ENCODE peak calls at places on chromosomes 7 and 10, in six cellular contexts. One of them, this sample, is unnamed.

GRCh38 chr7:32500922-32501341 is 5.6 kb downstream of the AVL9 start:
- DNase-seq in SK-N-SH: no peak
- DNase-seq in upper lobe of left lung: no peak
- DNase-seq in endodermal cell: no peak
- DNase-seq in tibial nerve: no peak
- DNase-seq in astrocyte: peak; percentile 72
- DNase-seq in this sample: no peak

GRCh38 chr7:127705461-127705959 is 53.5 kb downstream of the SND1 start:
- DNase-seq in SK-N-SH: no peak
- DNase-seq in upper lobe of left lung: no peak
- DNase-seq in endodermal cell: no peak
- DNase-seq in tibial nerve: no peak
- DNase-seq in astrocyte: peak; percentile 11
- DNase-seq in this sample: no peak

GRCh38 chr10:70227548-70228320 is 5.5 kb downstream of the PPA1 start:
- DNase-seq in upper lobe of left lung: no peak
- DNase-seq in tibial nerve: no peak
- DNase-seq in endodermal cell: no peak
- DNase-seq in astrocyte: no peak
- DNase-seq in SK-N-SH: no peak
- DNase-seq in this sample: no peak

GRCh38 chr7:112985377-112985987 is 101.1 kb downstream of the GPR85 start:
- DNase-seq in astrocyte: peak; percentile 58
- DNase-seq in endodermal cell: peak; percentile 49
- DNase-seq in tibial nerve: no peak
- DNase-seq in upper lobe of left lung: no peak
- DNase-seq in SK-N-SH: no peak
- DNase-seq in this sample: no peak

GRCh38 chr7:91182819-91183405 is 81.3 kb upstream of the FZD1 start:
- DNase-seq in tibial nerve: no peak
- DNase-seq in astrocyte: peak; percentile 98
- DNase-seq in upper lobe of left lung: no peak
- DNase-seq in endodermal cell: no peak
- DNase-seq in SK-N-SH: no peak
- DNase-seq in this sample: no peak

GRCh38 chr7:15068324-15068723 is 165.8 kb upstream of the DGKB start:
- DNase-seq in SK-N-SH: no peak
- DNase-seq in upper lobe of left lung: no peak
- DNase-seq in endodermal cell: no peak
- DNase-seq in tibial nerve: no peak
- DNase-seq in astrocyte: no peak
- DNase-seq in this sample: no peak

GRCh38 chr10:42979181-42979580 is 97.7 kb upstream of the RET start:
- DNase-seq in SK-N-SH: peak; percentile 56
- DNase-seq in tibial nerve: no peak
- DNase-seq in upper lobe of left lung: no peak
- DNase-seq in endodermal cell: peak; percentile 43
- DNase-seq in astrocyte: no peak
- DNase-seq in this sample: peak; percentile 27

GRCh38 chr10:29411666-29412335 is 122.9 kb downstream of the LYZL1 start:
- DNase-seq in astrocyte: no peak
- DNase-seq in SK-N-SH: no peak
- DNase-seq in endodermal cell: no peak
- DNase-seq in tibial nerve: no peak
- DNase-seq in upper lobe of left lung: no peak
- DNase-seq in this sample: no peak

GRCh38 chr7:80830000-80830399 is 88.9 kb downstream of the SEMA3C start:
- DNase-seq in endodermal cell: no peak
- DNase-seq in SK-N-SH: no peak
- DNase-seq in tibial nerve: no peak
- DNase-seq in upper lobe of left lung: no peak
- DNase-seq in astrocyte: no peak
- DNase-seq in this sample: no peak

GRCh38 chr7:44076101-44076895 is 6.0 kb downstream of the POLM start:
- DNase-seq in tibial nerve: no peak
- DNase-seq in astrocyte: no peak
- DNase-seq in endodermal cell: no peak
- DNase-seq in SK-N-SH: no peak
- DNase-seq in upper lobe of left lung: no peak
- DNase-seq in this sample: no peak

GRCh38 chr7:64888901-64889685 is 14.0 kb upstream of the ZNF273 start:
- DNase-seq in astrocyte: no peak
- DNase-seq in upper lobe of left lung: peak; percentile 87
- DNase-seq in tibial nerve: no peak
- DNase-seq in SK-N-SH: peak; percentile 31
- DNase-seq in endodermal cell: peak; percentile 57
- DNase-seq in this sample: no peak

GRCh38 chr10:47297796-47298540 is 2.0 kb upstream of the GDF10 start:
- DNase-seq in endodermal cell: no peak
- DNase-seq in tibial nerve: no peak
- DNase-seq in upper lobe of left lung: no peak
- DNase-seq in astrocyte: no peak
- DNase-seq in SK-N-SH: no peak
- DNase-seq in this sample: no peak

GRCh38 chr7:4998830-4999768 is 40.1 kb upstream of the MMD2 start:
- DNase-seq in upper lobe of left lung: no peak
- DNase-seq in astrocyte: no peak
- DNase-seq in endodermal cell: no peak
- DNase-seq in tibial nerve: no peak
- DNase-seq in SK-N-SH: no peak
- DNase-seq in this sample: no peak

GRCh38 chr7:4996696-4997222 is 37.8 kb upstream of the MMD2 start:
- DNase-seq in astrocyte: no peak
- DNase-seq in tibial nerve: no peak
- DNase-seq in upper lobe of left lung: no peak
- DNase-seq in endodermal cell: peak; percentile 61
- DNase-seq in SK-N-SH: no peak
- DNase-seq in this sample: no peak

GRCh38 chr7:4998244-4998643 is 39.3 kb upstream of the MMD2 start:
- DNase-seq in tibial nerve: no peak
- DNase-seq in endodermal cell: no peak
- DNase-seq in upper lobe of left lung: no peak
- DNase-seq in astrocyte: no peak
- DNase-seq in SK-N-SH: no peak
- DNase-seq in this sample: no peak

GRCh38 chr7:4995429-4995969 is 36.5 kb upstream of the MMD2 start:
- DNase-seq in SK-N-SH: no peak
- DNase-seq in astrocyte: no peak
- DNase-seq in tibial nerve: no peak
- DNase-seq in endodermal cell: no peak
- DNase-seq in upper lobe of left lung: no peak
- DNase-seq in this sample: no peak

GRCh38 chr7:4993471-4993870 is 34.5 kb upstream of the MMD2 start:
- DNase-seq in tibial nerve: no peak
- DNase-seq in SK-N-SH: no peak
- DNase-seq in endodermal cell: no peak
- DNase-seq in astrocyte: no peak
- DNase-seq in upper lobe of left lung: no peak
- DNase-seq in this sample: no peak
- H3K36me3 ChIP-seq in tibial nerve: no peaks in the 10 kb centered on the region
- H3K36me3 ChIP-seq in SK-N-SH: peaks cover 78% of the 10 kb centered on the region
- H3K36me3 ChIP-seq in endodermal cell: peaks cover 79% of the 10 kb centered on the region
- H3K36me3 ChIP-seq in astrocyte: peaks cover 15% of the 10 kb centered on the region
- H3K36me3 ChIP-seq in upper lobe of left lung: peaks cover 90% of the 10 kb centered on the region
- H3K36me3 ChIP-seq in this sample: peaks cover 91% of the 10 kb centered on the region

GRCh38 chr10:93199221-93199681 is 125.6 kb downstream of the CYP26A1 start:
- DNase-seq in upper lobe of left lung: no peak
- DNase-seq in tibial nerve: peak; percentile 46
- DNase-seq in SK-N-SH: no peak
- DNase-seq in astrocyte: peak; percentile 85
- DNase-seq in endodermal cell: peak; percentile 73
- DNase-seq in this sample: peak; percentile 41

GRCh38 chr10:93193886-93194285 is 120.2 kb downstream of the CYP26A1 start:
- DNase-seq in tibial nerve: no peak
- DNase-seq in astrocyte: no peak
- DNase-seq in SK-N-SH: no peak
- DNase-seq in upper lobe of left lung: no peak
- DNase-seq in endodermal cell: no peak
- DNase-seq in this sample: no peak

DNA sequence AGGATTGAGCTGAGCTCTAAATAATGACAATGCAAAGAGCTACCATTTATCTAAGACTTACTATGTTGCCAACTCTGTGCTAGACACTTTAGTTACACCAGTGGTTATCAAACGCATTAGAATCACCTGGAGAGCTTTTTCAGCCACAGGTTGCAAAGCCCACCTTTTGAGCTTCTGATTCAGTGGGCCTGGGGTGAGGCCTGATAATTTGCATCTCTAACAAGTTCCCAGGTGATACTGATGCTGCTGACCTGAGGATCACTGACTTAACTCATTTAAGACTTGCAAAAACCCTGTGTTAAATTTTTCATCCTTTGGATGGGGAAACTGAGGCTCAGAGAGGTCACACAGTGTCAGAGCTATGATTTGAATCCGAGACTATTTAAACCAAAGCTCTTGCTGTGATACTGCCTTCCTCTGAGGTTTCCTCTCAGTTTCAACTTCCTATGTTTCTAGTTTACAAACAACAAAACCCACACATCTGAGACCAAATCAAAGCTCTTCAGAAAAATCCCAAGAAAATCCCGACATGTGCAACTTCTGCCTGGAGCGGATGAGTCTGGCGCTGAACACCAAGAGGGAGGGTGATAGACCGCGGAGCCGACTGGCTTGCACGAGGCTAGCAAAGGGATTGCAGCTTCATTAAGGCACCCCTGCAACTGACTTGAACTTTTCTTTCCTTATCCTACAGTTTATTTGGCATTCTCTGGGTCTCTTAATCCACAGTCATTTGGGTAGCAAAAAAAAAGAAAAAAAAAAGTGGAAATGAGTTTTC is 124.9 kb downstream of the CYP26A1 start:
- DNase-seq in endodermal cell: peak; percentile 84
- DNase-seq in SK-N-SH: no peak
- DNase-seq in upper lobe of left lung: no peak
- DNase-seq in tibial nerve: no peak
- DNase-seq in astrocyte: no peak
- DNase-seq in this sample: no peak
- H3K4me3 ChIP-seq in endodermal cell: peak overlapping the region; percentile 63
- H3K4me3 ChIP-seq in SK-N-SH: no peak overlapping the region
- H3K4me3 ChIP-seq in upper lobe of left lung: peak overlapping the region; percentile 26
- H3K4me3 ChIP-seq in tibial nerve: peak overlapping the region; percentile 39
- H3K4me3 ChIP-seq in astrocyte: peak overlapping the region; percentile 47
- H3K4me3 ChIP-seq in this sample: peak overlapping the region; percentile 63

GRCh38 chr7:158698657-158699195 is 5.9 kb downstream of the NCAPG2 start:
- DNase-seq in endodermal cell: no peak
- DNase-seq in SK-N-SH: no peak
- DNase-seq in tibial nerve: no peak
- DNase-seq in upper lobe of left lung: no peak
- DNase-seq in astrocyte: no peak
- DNase-seq in this sample: no peak

GRCh38 chr7:158699341-158699740 is 5.3 kb downstream of the NCAPG2 start:
- DNase-seq in endodermal cell: no peak
- DNase-seq in upper lobe of left lung: no peak
- DNase-seq in astrocyte: no peak
- DNase-seq in SK-N-SH: no peak
- DNase-seq in tibial nerve: no peak
- DNase-seq in this sample: no peak

GRCh38 chr7:158695726-158696452 is 8.7 kb downstream of the NCAPG2 start:
- DNase-seq in endodermal cell: peak; percentile 61
- DNase-seq in tibial nerve: peak; percentile 30
- DNase-seq in astrocyte: peak; percentile 64
- DNase-seq in SK-N-SH: peak; percentile 62
- DNase-seq in upper lobe of left lung: peak; percentile 26
- DNase-seq in this sample: no peak

GRCh38 chr7:158695056-158695455 is 9.5 kb downstream of the NCAPG2 start:
- DNase-seq in astrocyte: no peak
- DNase-seq in upper lobe of left lung: no peak
- DNase-seq in tibial nerve: no peak
- DNase-seq in endodermal cell: no peak
- DNase-seq in SK-N-SH: no peak
- DNase-seq in this sample: no peak

DNA sequence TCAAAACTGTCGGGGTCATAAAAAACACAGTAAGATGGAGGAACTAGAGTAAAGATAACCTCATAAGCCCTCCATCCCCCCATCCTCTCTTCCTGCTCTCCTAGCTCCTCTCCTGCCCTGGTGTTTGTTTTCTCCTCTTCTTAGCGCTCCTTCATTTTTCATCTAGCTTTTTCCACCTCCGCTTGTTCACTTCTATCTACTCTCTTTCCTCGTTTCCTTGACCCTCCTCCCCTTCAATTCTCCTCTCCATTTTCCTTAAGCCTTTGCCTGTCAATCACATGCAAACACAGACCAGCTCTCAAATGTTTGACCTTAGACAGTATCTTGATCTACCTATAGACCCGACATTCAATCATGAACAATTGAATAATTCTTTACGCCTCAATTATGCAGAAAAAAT is 10.0 kb downstream of the NCAPG2 start:
- DNase-seq in tibial nerve: no peak
- DNase-seq in SK-N-SH: no peak
- DNase-seq in endodermal cell: no peak
- DNase-seq in astrocyte: no peak
- DNase-seq in upper lobe of left lung: no peak
- DNase-seq in this sample: no peak
- H3K36me3 ChIP-seq in tibial nerve: no peaks in the 10 kb centered on the region
- H3K36me3 ChIP-seq in SK-N-SH: peaks cover 54% of the 10 kb centered on the region
- H3K36me3 ChIP-seq in endodermal cell: peaks cover 60% of the 10 kb centered on the region
- H3K36me3 ChIP-seq in astrocyte: no peaks in the 10 kb centered on the region
- H3K36me3 ChIP-seq in upper lobe of left lung: no peaks in the 10 kb centered on the region
- H3K36me3 ChIP-seq in this sample: peaks cover under 1% of the 10 kb centered on the region

DNA sequence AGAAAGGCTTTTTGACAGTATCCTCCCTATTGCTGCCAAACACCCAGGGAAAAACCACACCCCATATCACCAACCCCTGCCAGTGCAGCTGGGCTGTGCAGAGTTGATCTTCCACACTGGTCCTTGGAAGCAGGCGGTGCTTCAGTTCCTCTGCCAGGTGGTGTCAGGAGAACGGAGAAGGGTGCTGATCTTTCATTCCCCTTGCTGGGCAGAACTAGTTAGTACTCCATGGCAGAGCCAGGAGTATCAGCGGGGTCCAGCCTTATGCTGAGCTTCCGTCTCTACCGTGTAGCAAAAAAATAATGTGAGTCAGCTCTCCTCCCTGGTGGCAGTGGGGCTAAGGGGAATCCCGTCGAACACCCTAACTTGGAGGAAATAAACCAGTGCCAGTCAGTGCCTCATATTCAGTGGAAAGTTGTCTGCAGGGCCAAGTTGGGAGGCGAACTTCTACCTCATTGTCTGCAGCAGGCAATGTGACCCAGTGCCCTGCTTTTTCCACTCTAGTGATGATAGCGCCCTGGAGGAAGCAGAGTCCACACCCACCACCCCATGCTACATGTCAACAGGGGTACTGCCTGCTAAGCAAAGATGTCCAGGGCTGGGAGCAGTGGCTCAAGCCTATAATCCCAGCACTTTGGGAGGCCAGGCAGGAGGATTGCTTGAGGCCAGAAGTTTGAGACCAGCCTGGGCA is 175.4 kb downstream of the AUTS2 start:
- DNase-seq in astrocyte: no peak
- DNase-seq in SK-N-SH: no peak
- DNase-seq in endodermal cell: no peak
- DNase-seq in tibial nerve: no peak
- DNase-seq in upper lobe of left lung: no peak
- DNase-seq in this sample: no peak
- H3K4me3 ChIP-seq in astrocyte: no peak overlapping the region
- H3K4me3 ChIP-seq in SK-N-SH: no peak overlapping the region
- H3K4me3 ChIP-seq in endodermal cell: no peak overlapping the region
- H3K4me3 ChIP-seq in tibial nerve: no peak overlapping the region
- H3K4me3 ChIP-seq in upper lobe of left lung: no peak overlapping the region
- H3K4me3 ChIP-seq in this sample: no peak overlapping the region

This sample was measured in ascending aorta.